ENCODE peak calls at places on chromosomes 13 and 19, in seven cellular contexts. One of them, this sample, is unnamed.

GRCh38 chr13:48923376-48923775 is 52.3 kb upstream of the FNDC3A start:
- ATAC-seq in HepG2: no peak
- ATAC-seq in K562: no peak
- ATAC-seq in heart left ventricle: no peak
- ATAC-seq in body of pancreas: no peak
- ATAC-seq in A549: no peak
- ATAC-seq in HCT116: no peak
- ATAC-seq in this sample: no peak

GRCh38 chr13:34039678-34040077 is 221.7 kb downstream of the RFC3 start:
- ATAC-seq in HCT116: no peak
- ATAC-seq in body of pancreas: no peak
- ATAC-seq in K562: no peak
- ATAC-seq in HepG2: no peak
- ATAC-seq in heart left ventricle: no peak
- ATAC-seq in A549: no peak
- ATAC-seq in this sample: no peak

GRCh38 chr19:38877781-38878574 is at the start of gene RINL:
- ATAC-seq in K562: peak
- ATAC-seq in HCT116: peak
- ATAC-seq in body of pancreas: peak
- ATAC-seq in A549: peak
- ATAC-seq in HepG2: peak
- ATAC-seq in heart left ventricle: peak
- ATAC-seq in this sample: peak

GRCh38 chr13:77143325-77143907 is 116.5 kb upstream of the FBXL3 start:
- ATAC-seq in K562: no peak
- ATAC-seq in body of pancreas: peak
- ATAC-seq in A549: peak
- ATAC-seq in HepG2: peak
- ATAC-seq in HCT116: no peak
- ATAC-seq in heart left ventricle: no peak
- ATAC-seq in this sample: no peak

GRCh38 chr13:98939552-98940306 is 38.1 kb downstream of the DOCK9 start:
- ATAC-seq in A549: no peak
- ATAC-seq in body of pancreas: no peak
- ATAC-seq in heart left ventricle: peak
- ATAC-seq in K562: no peak
- ATAC-seq in HCT116: no peak
- ATAC-seq in HepG2: no peak
- ATAC-seq in this sample: peak

GRCh38 chr19:16040642-16041041 is 35.7 kb upstream of the TPM4 start:
- ATAC-seq in heart left ventricle: peak
- ATAC-seq in HepG2: no peak
- ATAC-seq in HCT116: no peak
- ATAC-seq in K562: no peak
- ATAC-seq in body of pancreas: no peak
- ATAC-seq in A549: no peak
- ATAC-seq in this sample: no peak

GRCh38 chr19:51525731-51526130 is 5.7 kb downstream of the SIGLEC6 start:
- ATAC-seq in A549: no peak
- ATAC-seq in HCT116: no peak
- ATAC-seq in K562: peak
- ATAC-seq in HepG2: no peak
- ATAC-seq in body of pancreas: no peak
- ATAC-seq in heart left ventricle: no peak
- ATAC-seq in this sample: no peak

GRCh38 chr19:8506402-8506957 is 4.0 kb upstream of the PRAM1 start:
- ATAC-seq in heart left ventricle: peak
- ATAC-seq in HepG2: peak
- ATAC-seq in HCT116: peak
- ATAC-seq in A549: peak
- ATAC-seq in K562: peak
- ATAC-seq in body of pancreas: peak
- ATAC-seq in this sample: no peak

GRCh38 chr13:94813920-94814500 is 101.7 kb upstream of the SOX21 start:
- ATAC-seq in A549: no peak
- ATAC-seq in HepG2: no peak
- ATAC-seq in heart left ventricle: no peak
- ATAC-seq in K562: no peak
- ATAC-seq in body of pancreas: no peak
- ATAC-seq in HCT116: no peak
- ATAC-seq in this sample: no peak

GRCh38 chr19:1725100-1726064 is 27.9 kb upstream of the ONECUT3 start:
- ATAC-seq in HepG2: peak
- ATAC-seq in K562: peak
- ATAC-seq in heart left ventricle: peak
- ATAC-seq in A549: peak
- ATAC-seq in HCT116: peak
- ATAC-seq in body of pancreas: peak
- ATAC-seq in this sample: peak

GRCh38 chr19:30710721-30711120 is 338.5 kb downstream of the ZNF536 start:
- ATAC-seq in heart left ventricle: no peak
- ATAC-seq in body of pancreas: no peak
- ATAC-seq in HepG2: no peak
- ATAC-seq in A549: no peak
- ATAC-seq in HCT116: no peak
- ATAC-seq in K562: no peak
- ATAC-seq in this sample: no peak

GRCh38 chr13:97600438-97601080 is 166.6 kb downstream of the RAP2A start:
- ATAC-seq in HepG2: no peak
- ATAC-seq in K562: no peak
- ATAC-seq in HCT116: no peak
- ATAC-seq in heart left ventricle: no peak
- ATAC-seq in A549: peak
- ATAC-seq in body of pancreas: no peak
- ATAC-seq in this sample: no peak

GRCh38 chr13:78608254-78608704 is 4.9 kb upstream of the POU4F1 start:
- ATAC-seq in HCT116: no peak
- ATAC-seq in A549: no peak
- ATAC-seq in body of pancreas: no peak
- ATAC-seq in K562: no peak
- ATAC-seq in heart left ventricle: no peak
- ATAC-seq in HepG2: no peak
- ATAC-seq in this sample: no peak

GRCh38 chr13:78609464-78610205 is 6.3 kb upstream of the POU4F1 start:
- ATAC-seq in K562: no peak
- ATAC-seq in body of pancreas: peak
- ATAC-seq in A549: peak
- ATAC-seq in HCT116: no peak
- ATAC-seq in heart left ventricle: peak
- ATAC-seq in HepG2: peak
- ATAC-seq in this sample: no peak

GRCh38 chr13:78608705-78609463 is 5.5 kb upstream of the POU4F1 start:
- ATAC-seq in body of pancreas: no peak
- ATAC-seq in HepG2: peak
- ATAC-seq in HCT116: no peak
- ATAC-seq in A549: peak
- ATAC-seq in heart left ventricle: peak
- ATAC-seq in K562: no peak
- ATAC-seq in this sample: no peak

GRCh38 chr13:78610381-78610883 is 7.1 kb upstream of the POU4F1 start:
- ATAC-seq in heart left ventricle: no peak
- ATAC-seq in body of pancreas: no peak
- ATAC-seq in HCT116: no peak
- ATAC-seq in HepG2: no peak
- ATAC-seq in K562: no peak
- ATAC-seq in A549: no peak
- ATAC-seq in this sample: no peak

GRCh38 chr13:78611040-78611439 is 7.7 kb upstream of the POU4F1 start:
- ATAC-seq in K562: peak
- ATAC-seq in body of pancreas: no peak
- ATAC-seq in A549: no peak
- ATAC-seq in HCT116: no peak
- ATAC-seq in heart left ventricle: no peak
- ATAC-seq in HepG2: no peak
- ATAC-seq in this sample: no peak
- TF ChIP-seq CTCF in K562: no peak
- TF ChIP-seq CTCF in body of pancreas: no peak
- TF ChIP-seq CTCF in A549: no peak
- TF ChIP-seq CTCF in HCT116: no peak
- TF ChIP-seq CTCF in heart left ventricle: no peak
- TF ChIP-seq CTCF in HepG2: no peak
- TF ChIP-seq CTCF in this sample: no peak

DNA sequence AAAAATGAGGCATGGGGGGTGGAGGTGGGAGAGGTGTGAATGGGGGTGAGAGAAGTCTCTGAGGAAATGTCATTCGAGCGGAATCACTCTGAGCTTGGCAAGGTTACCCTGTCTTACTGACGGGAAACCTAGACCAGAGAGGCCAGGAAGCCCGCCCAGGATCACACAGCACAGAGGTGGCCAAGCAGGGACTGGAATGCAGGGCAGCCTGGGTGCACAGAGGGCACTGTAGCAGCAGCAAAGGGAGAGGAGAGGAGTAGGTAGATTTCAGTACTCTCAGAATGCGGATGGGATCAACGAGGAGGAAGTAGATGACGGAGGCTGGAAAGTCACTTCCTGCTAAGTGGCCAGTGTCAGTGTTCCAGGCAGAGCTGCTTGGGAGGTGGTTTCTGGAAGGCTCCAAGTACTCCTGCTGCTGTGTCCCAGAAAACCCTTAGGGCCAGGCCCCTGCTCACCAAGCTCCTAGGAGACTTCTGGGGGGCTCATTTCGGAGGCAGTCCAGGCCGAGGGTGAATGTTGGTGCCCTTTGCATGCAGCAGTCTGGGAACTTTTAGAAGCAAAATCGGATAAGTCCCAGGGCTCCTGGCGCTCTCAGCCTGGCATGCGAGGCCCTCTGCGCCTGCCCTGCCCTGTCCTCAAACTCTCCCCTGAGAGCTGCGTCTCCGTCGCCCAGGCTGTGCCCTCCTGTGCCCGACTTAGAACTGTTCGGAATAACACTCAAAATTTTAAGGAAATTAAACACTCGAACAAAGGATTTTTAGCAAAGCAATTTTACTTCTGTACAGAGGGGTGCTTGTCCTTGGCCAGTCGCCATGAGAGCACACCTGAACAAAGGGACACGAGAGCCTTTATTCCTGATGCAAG is 33.5 kb downstream of the DNM2 start:
- ATAC-seq in A549: no peak
- ATAC-seq in HCT116: no peak
- ATAC-seq in heart left ventricle: peak
- ATAC-seq in HepG2: no peak
- ATAC-seq in body of pancreas: peak
- ATAC-seq in K562: no peak
- ATAC-seq in this sample: peak
- TF ChIP-seq POLR2A in A549: no peak
- TF ChIP-seq POLR2A in HCT116: no peak
- TF ChIP-seq POLR2A in heart left ventricle: no peak
- TF ChIP-seq POLR2A in HepG2: no peak
- TF ChIP-seq POLR2A in body of pancreas: peak
- TF ChIP-seq POLR2A in K562: no peak
- TF ChIP-seq POLR2A in this sample: no peak

GRCh38 chr13:103164239-103164638 is 98.0 kb upstream of the SLC10A2 start:
- ATAC-seq in K562: no peak
- ATAC-seq in body of pancreas: no peak
- ATAC-seq in HCT116: no peak
- ATAC-seq in A549: no peak
- ATAC-seq in HepG2: no peak
- ATAC-seq in heart left ventricle: no peak
- ATAC-seq in this sample: no peak
- TF ChIP-seq CTCF in K562: no peak
- TF ChIP-seq CTCF in body of pancreas: no peak
- TF ChIP-seq CTCF in HCT116: no peak
- TF ChIP-seq CTCF in A549: no peak
- TF ChIP-seq CTCF in HepG2: no peak
- TF ChIP-seq CTCF in heart left ventricle: no peak
- TF ChIP-seq CTCF in this sample: no peak

DNA sequence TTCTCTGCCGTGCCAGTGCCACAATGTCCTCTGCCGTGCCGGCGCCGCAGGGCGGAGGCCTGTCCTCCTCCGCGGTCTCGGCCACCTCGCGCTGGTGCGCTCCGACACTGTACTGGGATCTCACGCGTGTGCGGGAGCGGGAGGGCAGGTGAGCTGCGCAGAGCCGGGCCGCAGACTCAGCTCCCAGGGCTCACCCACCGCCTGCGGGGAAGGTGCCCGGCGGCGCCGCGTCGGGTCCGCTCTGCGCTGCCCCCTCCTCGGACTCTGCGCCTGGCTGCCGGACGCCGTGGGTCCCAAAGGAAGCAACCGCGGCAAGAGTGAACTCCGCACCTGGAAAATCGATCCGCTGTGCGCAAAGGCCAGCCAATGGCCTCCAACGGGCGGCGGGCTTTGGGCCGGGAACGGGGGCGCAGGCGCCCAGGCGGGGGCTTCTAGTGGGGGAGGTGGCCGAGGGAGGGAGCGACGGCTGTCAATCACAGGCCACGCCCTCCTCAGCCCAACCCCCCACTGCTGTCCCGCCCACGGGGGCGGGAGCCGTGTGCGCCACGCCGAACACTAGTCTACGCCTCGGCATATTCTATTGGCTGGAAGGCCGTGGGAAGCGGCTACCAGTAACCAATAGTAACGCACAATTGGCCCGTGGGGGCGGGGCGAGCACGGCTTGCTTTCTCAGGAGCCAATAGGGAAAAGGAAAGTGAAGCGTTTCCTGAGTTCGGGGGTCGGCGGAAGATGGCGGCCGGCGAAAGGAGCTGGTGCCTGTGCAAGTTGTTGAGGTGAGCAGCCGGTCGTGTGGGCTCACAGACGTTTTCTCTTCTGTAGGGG is at the start of gene ALG11:
- ATAC-seq in HCT116: peak
- ATAC-seq in body of pancreas: peak
- ATAC-seq in heart left ventricle: peak
- ATAC-seq in HepG2: peak
- ATAC-seq in K562: peak
- ATAC-seq in A549: peak
- ATAC-seq in this sample: peak
- TF ChIP-seq POLR2A in HCT116: no peak
- TF ChIP-seq POLR2A in body of pancreas: peak
- TF ChIP-seq POLR2A in heart left ventricle: peak
- TF ChIP-seq POLR2A in HepG2: peak
- TF ChIP-seq POLR2A in K562: peak
- TF ChIP-seq POLR2A in A549: peak
- TF ChIP-seq POLR2A in this sample: peak

This sample was measured in gastroesophageal sphincter.